ENCODE peak calls at places on chromosomes 7 and 10, in eight cellular contexts. One of them, this sample, is unnamed.

GRCh38 chr10:110357252-110357780 is 52.6 kb upstream of the SMNDC1 start:
- DNase-seq in CD8-positive, alpha-beta T cell: no peak
- DNase-seq in astrocyte of the spinal cord: peak; percentile 93
- DNase-seq in mammary epithelial cell: peak; percentile 25
- DNase-seq in osteoblast: peak; percentile 97
- DNase-seq in fibroblast of lung: peak; percentile 97
- DNase-seq in ovary: peak; percentile 64
- DNase-seq in endodermal cell: no peak
- DNase-seq in this sample: peak; percentile 70

GRCh38 chr10:104299031-104299904 is 30.3 kb downstream of the GSTO2 start:
- DNase-seq in CD8-positive, alpha-beta T cell: no peak
- DNase-seq in astrocyte of the spinal cord: peak; percentile 83
- DNase-seq in mammary epithelial cell: no peak
- DNase-seq in osteoblast: no peak
- DNase-seq in fibroblast of lung: peak; percentile 90
- DNase-seq in ovary: peak; percentile 70
- DNase-seq in endodermal cell: no peak
- DNase-seq in this sample: no peak

GRCh38 chr7:32587431-32587948 is 92.2 kb downstream of the AVL9 start:
- DNase-seq in CD8-positive, alpha-beta T cell: no peak
- DNase-seq in astrocyte of the spinal cord: peak; percentile 91
- DNase-seq in mammary epithelial cell: no peak
- DNase-seq in osteoblast: peak; percentile 34
- DNase-seq in fibroblast of lung: peak; percentile 95
- DNase-seq in ovary: peak; percentile 49
- DNase-seq in endodermal cell: no peak
- DNase-seq in this sample: no peak

GRCh38 chr10:75403144-75404022 is 1.8 kb upstream of the ZNF503 start:
- DNase-seq in CD8-positive, alpha-beta T cell: no peak
- DNase-seq in astrocyte of the spinal cord: peak; percentile 30
- DNase-seq in mammary epithelial cell: peak; percentile 48
- DNase-seq in osteoblast: peak; percentile 97
- DNase-seq in fibroblast of lung: peak; percentile 35
- DNase-seq in ovary: peak; percentile 77
- DNase-seq in endodermal cell: peak; percentile 82
- DNase-seq in this sample: no peak

GRCh38 chr7:16034353-16034752 is 347.9 kb upstream of the MEOX2 start:
- DNase-seq in CD8-positive, alpha-beta T cell: no peak
- DNase-seq in astrocyte of the spinal cord: no peak
- DNase-seq in mammary epithelial cell: peak; percentile 52
- DNase-seq in osteoblast: no peak
- DNase-seq in fibroblast of lung: peak; percentile 15
- DNase-seq in ovary: no peak
- DNase-seq in endodermal cell: no peak
- DNase-seq in this sample: no peak

GRCh38 chr10:125411724-125412123 is 251.4 kb upstream of the CTBP2 start:
- DNase-seq in CD8-positive, alpha-beta T cell: no peak
- DNase-seq in astrocyte of the spinal cord: peak; percentile 86
- DNase-seq in mammary epithelial cell: peak; percentile 94
- DNase-seq in osteoblast: peak; percentile 87
- DNase-seq in fibroblast of lung: peak; percentile 85
- DNase-seq in ovary: no peak
- DNase-seq in endodermal cell: no peak
- DNase-seq in this sample: no peak

GRCh38 chr10:58511765-58512469 is 755 bp upstream of the BICC1 start:
- DNase-seq in CD8-positive, alpha-beta T cell: no peak
- DNase-seq in astrocyte of the spinal cord: no peak
- DNase-seq in mammary epithelial cell: no peak
- DNase-seq in osteoblast: peak; percentile 91
- DNase-seq in fibroblast of lung: no peak
- DNase-seq in ovary: peak; percentile 63
- DNase-seq in endodermal cell: peak; percentile 53
- DNase-seq in this sample: no peak

GRCh38 chr10:112583236-112583919 is 136.4 kb downstream of the VTI1A start:
- DNase-seq in CD8-positive, alpha-beta T cell: no peak
- DNase-seq in astrocyte of the spinal cord: no peak
- DNase-seq in mammary epithelial cell: no peak
- DNase-seq in osteoblast: no peak
- DNase-seq in fibroblast of lung: no peak
- DNase-seq in ovary: no peak
- DNase-seq in endodermal cell: no peak
- DNase-seq in this sample: no peak

GRCh38 chr7:129434846-129435318 is 650 bp downstream of the STRIP2 start:
- DNase-seq in CD8-positive, alpha-beta T cell: no peak
- DNase-seq in astrocyte of the spinal cord: peak; percentile 8
- DNase-seq in mammary epithelial cell: peak; percentile 12
- DNase-seq in osteoblast: no peak
- DNase-seq in fibroblast of lung: peak; percentile 17
- DNase-seq in ovary: peak; percentile 42
- DNase-seq in endodermal cell: no peak
- DNase-seq in this sample: no peak

GRCh38 chr10:69862882-69863530 is 61.3 kb downstream of the COL13A1 start:
- DNase-seq in CD8-positive, alpha-beta T cell: no peak
- DNase-seq in astrocyte of the spinal cord: no peak
- DNase-seq in mammary epithelial cell: no peak
- DNase-seq in osteoblast: peak; percentile 39
- DNase-seq in fibroblast of lung: no peak
- DNase-seq in ovary: no peak
- DNase-seq in endodermal cell: no peak
- DNase-seq in this sample: no peak

GRCh38 chr10:100934084-100934659 is 21.4 kb downstream of the SLF2 start:
- DNase-seq in CD8-positive, alpha-beta T cell: no peak
- DNase-seq in astrocyte of the spinal cord: no peak
- DNase-seq in mammary epithelial cell: no peak
- DNase-seq in osteoblast: no peak
- DNase-seq in fibroblast of lung: peak; percentile 18
- DNase-seq in ovary: no peak
- DNase-seq in endodermal cell: no peak
- DNase-seq in this sample: no peak
- TF ChIP-seq CTCF in CD8-positive, alpha-beta T cell: peak; percentile 49
- TF ChIP-seq CTCF in astrocyte of the spinal cord: peak; percentile 59
- TF ChIP-seq CTCF in mammary epithelial cell: peak; percentile 54
- TF ChIP-seq CTCF in osteoblast: peak; percentile 51
- TF ChIP-seq CTCF in fibroblast of lung: peak; percentile 64
- TF ChIP-seq CTCF in ovary: peak; percentile 11
- TF ChIP-seq CTCF in endodermal cell: peak; percentile 78
- TF ChIP-seq CTCF in this sample: peak; percentile 49

GRCh38 chr10:13526952-13527863 is 1.6 kb downstream of the BEND7 start:
- DNase-seq in CD8-positive, alpha-beta T cell: no peak
- DNase-seq in astrocyte of the spinal cord: peak; percentile 61
- DNase-seq in mammary epithelial cell: peak; percentile 63
- DNase-seq in osteoblast: peak; percentile 98
- DNase-seq in fibroblast of lung: peak; percentile 8
- DNase-seq in ovary: no peak
- DNase-seq in endodermal cell: no peak
- DNase-seq in this sample: no peak
- H3K4me3 ChIP-seq in CD8-positive, alpha-beta T cell: no peak overlapping the region
- H3K4me3 ChIP-seq in astrocyte of the spinal cord: peak overlapping the region; percentile 41
- H3K4me3 ChIP-seq in mammary epithelial cell: peak overlapping the region; percentile 58
- H3K4me3 ChIP-seq in osteoblast: peak overlapping the region; percentile 74
- H3K4me3 ChIP-seq in fibroblast of lung: peak overlapping the region; percentile 17
- H3K4me3 ChIP-seq in ovary: peak overlapping the region; percentile 65
- H3K4me3 ChIP-seq in endodermal cell: peak overlapping the region; percentile 78
- H3K4me3 ChIP-seq in this sample: no peak overlapping the region

DNA sequence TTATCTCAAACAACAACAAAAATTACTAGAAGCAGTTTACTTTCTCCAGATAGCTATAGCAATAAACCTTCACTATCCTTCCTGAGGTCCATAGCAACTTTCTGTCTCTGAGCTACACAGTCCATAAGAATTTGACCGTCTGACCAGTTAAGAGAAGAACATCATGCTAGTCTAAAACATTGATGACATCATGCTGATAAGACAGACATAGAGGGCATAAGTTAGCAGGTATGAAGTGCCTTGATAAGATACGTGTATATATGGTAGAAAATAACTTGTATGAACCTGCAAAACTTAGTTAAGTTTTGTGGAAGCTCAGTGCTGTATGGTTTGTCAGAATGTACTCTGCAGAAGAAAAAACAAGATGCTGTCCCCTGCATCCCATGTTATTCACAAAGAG is 353.0 kb downstream of the GRID1 start:
- DNase-seq in CD8-positive, alpha-beta T cell: no peak
- DNase-seq in astrocyte of the spinal cord: no peak
- DNase-seq in mammary epithelial cell: no peak
- DNase-seq in osteoblast: no peak
- DNase-seq in fibroblast of lung: no peak
- DNase-seq in ovary: no peak
- DNase-seq in endodermal cell: no peak
- DNase-seq in this sample: no peak
- TF ChIP-seq CTCF in CD8-positive, alpha-beta T cell: no peak
- TF ChIP-seq CTCF in astrocyte of the spinal cord: no peak
- TF ChIP-seq CTCF in mammary epithelial cell: no peak
- TF ChIP-seq CTCF in osteoblast: no peak
- TF ChIP-seq CTCF in fibroblast of lung: no peak
- TF ChIP-seq CTCF in ovary: no peak
- TF ChIP-seq CTCF in endodermal cell: no peak
- TF ChIP-seq CTCF in this sample: no peak

GRCh38 chr7:103101543-103101942 is 26.6 kb downstream of the ARMC10 start:
- DNase-seq in CD8-positive, alpha-beta T cell: no peak
- DNase-seq in astrocyte of the spinal cord: no peak
- DNase-seq in mammary epithelial cell: no peak
- DNase-seq in osteoblast: no peak
- DNase-seq in fibroblast of lung: no peak
- DNase-seq in ovary: no peak
- DNase-seq in endodermal cell: no peak
- DNase-seq in this sample: no peak

DNA sequence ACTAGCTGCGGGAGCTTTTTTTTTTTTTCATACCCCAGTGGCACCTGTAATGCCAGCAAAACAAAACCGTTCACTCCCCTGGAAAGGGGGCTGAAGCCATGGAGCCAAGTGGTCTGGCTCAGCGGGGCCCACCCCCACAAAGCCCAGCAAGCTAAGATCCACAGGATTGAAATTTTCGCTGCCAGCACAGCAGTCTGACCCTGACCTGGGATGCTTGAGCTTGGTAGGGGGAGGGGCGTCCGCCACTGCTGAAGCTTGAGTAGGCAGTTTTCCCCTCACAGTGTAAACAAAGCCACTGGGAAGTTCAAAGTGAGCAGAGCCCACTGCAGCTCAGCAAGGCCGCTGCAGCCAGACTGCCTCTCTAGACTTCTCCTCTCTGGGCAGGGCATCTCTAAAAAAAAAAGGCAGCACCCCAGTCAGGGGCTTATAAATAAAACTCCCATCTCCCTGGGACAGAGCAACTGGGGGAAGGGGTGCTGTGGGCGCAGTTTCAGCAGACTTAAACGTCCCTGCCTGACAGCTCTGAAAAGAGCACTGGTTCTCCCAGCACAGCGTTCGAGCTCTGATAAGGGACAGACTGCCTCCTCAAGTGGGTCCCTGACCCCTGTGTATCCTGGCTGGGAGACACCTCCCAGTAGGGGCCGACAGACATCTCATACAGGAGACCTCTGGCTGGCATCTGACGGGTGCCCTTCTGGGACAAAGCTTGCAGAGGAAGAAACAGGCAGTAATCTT is 31.6 kb downstream of the ARMC10 start:
- DNase-seq in CD8-positive, alpha-beta T cell: no peak
- DNase-seq in astrocyte of the spinal cord: no peak
- DNase-seq in mammary epithelial cell: no peak
- DNase-seq in osteoblast: no peak
- DNase-seq in fibroblast of lung: peak; percentile 37
- DNase-seq in ovary: peak; percentile 81
- DNase-seq in endodermal cell: peak; percentile 86
- DNase-seq in this sample: no peak
- H3K4me3 ChIP-seq in CD8-positive, alpha-beta T cell: no peak overlapping the region
- H3K4me3 ChIP-seq in astrocyte of the spinal cord: no peak overlapping the region
- H3K4me3 ChIP-seq in mammary epithelial cell: no peak overlapping the region
- H3K4me3 ChIP-seq in osteoblast: no peak overlapping the region
- H3K4me3 ChIP-seq in fibroblast of lung: no peak overlapping the region
- H3K4me3 ChIP-seq in ovary: no peak overlapping the region
- H3K4me3 ChIP-seq in endodermal cell: no peak overlapping the region
- H3K4me3 ChIP-seq in this sample: no peak overlapping the region

DNA sequence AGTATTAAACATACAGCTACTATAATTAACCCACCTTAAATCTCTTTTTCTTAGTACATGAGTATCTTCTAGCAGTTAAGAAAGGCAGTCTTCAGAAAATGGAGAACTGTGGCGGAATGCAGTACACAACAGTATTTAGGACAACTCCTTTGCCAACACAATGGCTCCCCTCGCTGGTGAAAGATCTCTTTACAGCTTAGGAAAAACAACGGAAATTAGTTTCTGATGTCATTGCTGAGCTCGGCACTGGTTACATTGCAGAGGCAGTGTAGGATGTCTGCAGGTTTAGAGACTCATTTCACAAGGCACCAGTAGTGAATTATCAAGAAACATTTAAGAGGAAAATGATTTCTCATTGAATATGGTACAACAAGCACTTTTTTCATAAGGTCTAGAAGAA is 43.4 kb downstream of the GLRX3 start:
- DNase-seq in CD8-positive, alpha-beta T cell: no peak
- DNase-seq in astrocyte of the spinal cord: peak; percentile 79
- DNase-seq in mammary epithelial cell: peak; percentile 23
- DNase-seq in osteoblast: peak; percentile 78
- DNase-seq in fibroblast of lung: peak; percentile 82
- DNase-seq in ovary: no peak
- DNase-seq in endodermal cell: peak; percentile 81
- DNase-seq in this sample: no peak
- TF ChIP-seq CTCF in CD8-positive, alpha-beta T cell: peak; percentile 42
- TF ChIP-seq CTCF in astrocyte of the spinal cord: peak; percentile 61
- TF ChIP-seq CTCF in mammary epithelial cell: peak; percentile 34
- TF ChIP-seq CTCF in osteoblast: peak; percentile 69
- TF ChIP-seq CTCF in fibroblast of lung: peak; percentile 68
- TF ChIP-seq CTCF in ovary: no peak
- TF ChIP-seq CTCF in endodermal cell: peak; percentile 85
- TF ChIP-seq CTCF in this sample: peak; percentile 38

GRCh38 chr7:157307534-157307838 is 29.3 kb upstream of the DNAJB6 start:
- DNase-seq in CD8-positive, alpha-beta T cell: no peak
- DNase-seq in astrocyte of the spinal cord: no peak
- DNase-seq in mammary epithelial cell: no peak
- DNase-seq in osteoblast: no peak
- DNase-seq in fibroblast of lung: no peak
- DNase-seq in ovary: no peak
- DNase-seq in endodermal cell: no peak
- DNase-seq in this sample: no peak
- H3K4me3 ChIP-seq in CD8-positive, alpha-beta T cell: no peak overlapping the region
- H3K4me3 ChIP-seq in astrocyte of the spinal cord: no peak overlapping the region
- H3K4me3 ChIP-seq in mammary epithelial cell: no peak overlapping the region
- H3K4me3 ChIP-seq in osteoblast: no peak overlapping the region
- H3K4me3 ChIP-seq in fibroblast of lung: no peak overlapping the region
- H3K4me3 ChIP-seq in ovary: no peak overlapping the region
- H3K4me3 ChIP-seq in endodermal cell: no peak overlapping the region
- H3K4me3 ChIP-seq in this sample: no peak overlapping the region

GRCh38 chr7:50595538-50596102 is 30.4 kb upstream of the DDC start:
- DNase-seq in CD8-positive, alpha-beta T cell: no peak
- DNase-seq in astrocyte of the spinal cord: peak; percentile 46
- DNase-seq in mammary epithelial cell: peak; percentile 49
- DNase-seq in osteoblast: no peak
- DNase-seq in fibroblast of lung: peak; percentile 75
- DNase-seq in ovary: no peak
- DNase-seq in endodermal cell: peak; percentile 81
- DNase-seq in this sample: no peak
- TF ChIP-seq CTCF in CD8-positive, alpha-beta T cell: peak; percentile 30
- TF ChIP-seq CTCF in astrocyte of the spinal cord: peak; percentile 73
- TF ChIP-seq CTCF in mammary epithelial cell: peak; percentile 58
- TF ChIP-seq CTCF in osteoblast: peak; percentile 61
- TF ChIP-seq CTCF in fibroblast of lung: peak; percentile 63
- TF ChIP-seq CTCF in ovary: peak; percentile 54
- TF ChIP-seq CTCF in endodermal cell: peak; percentile 68
- TF ChIP-seq CTCF in this sample: peak; percentile 62

GRCh38 chr7:39667354-39667923 is 44.1 kb downstream of the RALA start:
- DNase-seq in CD8-positive, alpha-beta T cell: no peak
- DNase-seq in astrocyte of the spinal cord: no peak
- DNase-seq in mammary epithelial cell: no peak
- DNase-seq in osteoblast: no peak
- DNase-seq in fibroblast of lung: peak; percentile 61
- DNase-seq in ovary: no peak
- DNase-seq in endodermal cell: no peak
- DNase-seq in this sample: no peak
- H3K4me3 ChIP-seq in CD8-positive, alpha-beta T cell: no peak overlapping the region
- H3K4me3 ChIP-seq in astrocyte of the spinal cord: no peak overlapping the region
- H3K4me3 ChIP-seq in mammary epithelial cell: no peak overlapping the region
- H3K4me3 ChIP-seq in osteoblast: no peak overlapping the region
- H3K4me3 ChIP-seq in fibroblast of lung: no peak overlapping the region
- H3K4me3 ChIP-seq in ovary: no peak overlapping the region
- H3K4me3 ChIP-seq in endodermal cell: no peak overlapping the region
- H3K4me3 ChIP-seq in this sample: no peak overlapping the region

GRCh38 chr7:29612596-29612995 is 49.0 kb downstream of the PRR15 start:
- DNase-seq in CD8-positive, alpha-beta T cell: no peak
- DNase-seq in astrocyte of the spinal cord: peak; percentile 11
- DNase-seq in mammary epithelial cell: no peak
- DNase-seq in osteoblast: peak; percentile 49
- DNase-seq in fibroblast of lung: no peak
- DNase-seq in ovary: no peak
- DNase-seq in endodermal cell: no peak
- DNase-seq in this sample: no peak
- TF ChIP-seq CTCF in CD8-positive, alpha-beta T cell: no peak
- TF ChIP-seq CTCF in astrocyte of the spinal cord: no peak
- TF ChIP-seq CTCF in mammary epithelial cell: no peak
- TF ChIP-seq CTCF in osteoblast: no peak
- TF ChIP-seq CTCF in fibroblast of lung: no peak
- TF ChIP-seq CTCF in ovary: no peak
- TF ChIP-seq CTCF in endodermal cell: no peak
- TF ChIP-seq CTCF in this sample: no peak